ENCODE peak calls at places on chromosome 3, in six cellular contexts. One of them, this sample, is unnamed.

GRCh38 chr3:172057624-172058023 is 18.2 kb downstream of the FNDC3B start:
- DNase-seq in mesenchymal stem cell: no peak
- DNase-seq in H9: no peak
- DNase-seq in H1: no peak
- DNase-seq in trophoblast cell: no peak
- DNase-seq in IMR-90: no peak
- DNase-seq in this sample: no peak

GRCh38 chr3:191761906-191762305 is 300.9 kb downstream of the PYDC2 start:
- DNase-seq in H1: no peak
- DNase-seq in mesenchymal stem cell: no peak
- DNase-seq in IMR-90: no peak
- DNase-seq in H9: no peak
- DNase-seq in trophoblast cell: no peak
- DNase-seq in this sample: no peak

GRCh38 chr3:178146406-178146831 is 389.8 kb upstream of the KCNMB2 start:
- DNase-seq in IMR-90: no peak
- DNase-seq in trophoblast cell: no peak
- DNase-seq in H9: no peak
- DNase-seq in H1: no peak
- DNase-seq in mesenchymal stem cell: no peak
- DNase-seq in this sample: peak; percentile 35

GRCh38 chr3:161149529-161149928 is 44.4 kb upstream of the B3GALNT1 start:
- DNase-seq in IMR-90: no peak
- DNase-seq in trophoblast cell: no peak
- DNase-seq in H9: no peak
- DNase-seq in H1: no peak
- DNase-seq in mesenchymal stem cell: peak; percentile 72
- DNase-seq in this sample: no peak

GRCh38 chr3:32421991-32422859 is 30.6 kb downstream of the CMTM7 start:
- DNase-seq in IMR-90: peak; percentile 73
- DNase-seq in H9: no peak
- DNase-seq in mesenchymal stem cell: peak; percentile 36
- DNase-seq in trophoblast cell: no peak
- DNase-seq in H1: no peak
- DNase-seq in this sample: no peak

GRCh38 chr3:159824341-159824740 is 164.3 kb upstream of the IL12A start:
- DNase-seq in mesenchymal stem cell: peak; percentile 83
- DNase-seq in H1: no peak
- DNase-seq in H9: no peak
- DNase-seq in trophoblast cell: peak; percentile 87
- DNase-seq in IMR-90: peak; percentile 90
- DNase-seq in this sample: no peak

GRCh38 chr3:127211118-127212060 is 18.5 kb downstream of the PRR23E start:
- DNase-seq in H9: no peak
- DNase-seq in IMR-90: no peak
- DNase-seq in trophoblast cell: no peak
- DNase-seq in H1: no peak
- DNase-seq in mesenchymal stem cell: no peak
- DNase-seq in this sample: no peak

GRCh38 chr3:185851046-185851445 is 26.2 kb upstream of the IGF2BP2 start:
- DNase-seq in IMR-90: peak; percentile 49
- DNase-seq in trophoblast cell: no peak
- DNase-seq in H1: no peak
- DNase-seq in H9: no peak
- DNase-seq in mesenchymal stem cell: no peak
- DNase-seq in this sample: no peak

GRCh38 chr3:131526801-131527347 is 24.1 kb upstream of the MRPL3 start:
- DNase-seq in mesenchymal stem cell: peak; percentile 11
- DNase-seq in H9: peak; percentile 95
- DNase-seq in H1: no peak
- DNase-seq in IMR-90: peak; percentile 19
- DNase-seq in trophoblast cell: peak; percentile 51
- DNase-seq in this sample: peak; percentile 42

GRCh38 chr3:19526071-19526470 is 377.8 kb downstream of the KCNH8 start:
- DNase-seq in trophoblast cell: no peak
- DNase-seq in H9: no peak
- DNase-seq in mesenchymal stem cell: no peak
- DNase-seq in H1: no peak
- DNase-seq in IMR-90: no peak
- DNase-seq in this sample: no peak

GRCh38 chr3:56860948-56861347 is 59.2 kb upstream of the ARHGEF3 start:
- DNase-seq in mesenchymal stem cell: no peak
- DNase-seq in IMR-90: no peak
- DNase-seq in H9: no peak
- DNase-seq in H1: no peak
- DNase-seq in trophoblast cell: no peak
- DNase-seq in this sample: no peak

GRCh38 chr3:4730734-4731133 is 237.6 kb downstream of the ITPR1 start:
- DNase-seq in H9: no peak
- DNase-seq in mesenchymal stem cell: no peak
- DNase-seq in trophoblast cell: no peak
- DNase-seq in H1: no peak
- DNase-seq in IMR-90: no peak
- DNase-seq in this sample: no peak

GRCh38 chr3:97612632-97613031 is 151.9 kb upstream of the ARL6 start:
- DNase-seq in IMR-90: no peak
- DNase-seq in trophoblast cell: no peak
- DNase-seq in mesenchymal stem cell: no peak
- DNase-seq in H1: no peak
- DNase-seq in H9: no peak
- DNase-seq in this sample: no peak

GRCh38 chr3:179729086-179729485 is 76.2 kb downstream of the USP13 start:
- DNase-seq in H1: no peak
- DNase-seq in IMR-90: no peak
- DNase-seq in mesenchymal stem cell: no peak
- DNase-seq in trophoblast cell: no peak
- DNase-seq in H9: no peak
- DNase-seq in this sample: no peak

GRCh38 chr3:37181766-37182165 is 7.4 kb upstream of the LRRFIP2 start:
- DNase-seq in H9: no peak
- DNase-seq in IMR-90: no peak
- DNase-seq in trophoblast cell: peak; percentile 33
- DNase-seq in mesenchymal stem cell: no peak
- DNase-seq in H1: no peak
- DNase-seq in this sample: no peak

GRCh38 chr3:37179144-37179967 is 5.0 kb upstream of the LRRFIP2 start:
- DNase-seq in IMR-90: no peak
- DNase-seq in H1: no peak
- DNase-seq in trophoblast cell: no peak
- DNase-seq in H9: no peak
- DNase-seq in mesenchymal stem cell: no peak
- DNase-seq in this sample: no peak

GRCh38 chr3:37182816-37183215 is 8.4 kb upstream of the LRRFIP2 start:
- DNase-seq in trophoblast cell: no peak
- DNase-seq in mesenchymal stem cell: no peak
- DNase-seq in IMR-90: no peak
- DNase-seq in H1: no peak
- DNase-seq in H9: no peak
- DNase-seq in this sample: no peak

GRCh38 chr3:37183976-37184375 is 9.6 kb upstream of the LRRFIP2 start:
- DNase-seq in H1: no peak
- DNase-seq in trophoblast cell: no peak
- DNase-seq in H9: no peak
- DNase-seq in mesenchymal stem cell: no peak
- DNase-seq in IMR-90: no peak
- DNase-seq in this sample: no peak

DNA sequence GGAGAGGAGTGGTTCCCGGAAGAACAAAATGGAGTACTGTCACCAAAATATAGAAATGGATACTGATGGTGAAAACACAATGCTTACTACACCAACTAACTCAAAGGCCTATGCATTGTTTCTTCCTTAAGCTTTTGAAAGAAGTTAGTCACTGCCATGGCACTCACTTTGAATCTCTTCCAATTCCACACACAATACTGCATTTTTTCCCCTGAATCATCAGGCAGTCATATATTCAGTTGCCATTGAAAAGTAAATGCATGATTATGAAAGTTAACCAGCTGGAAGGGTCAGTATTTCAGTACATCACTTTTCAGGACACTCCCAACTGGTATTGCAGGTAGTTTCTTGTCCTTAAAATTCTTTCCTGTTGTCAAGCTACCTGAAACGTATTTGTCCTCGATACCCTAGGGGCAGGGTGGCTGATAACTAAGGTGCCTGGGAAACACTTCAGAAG is 9.0 kb upstream of the LRRFIP2 start:
- DNase-seq in H1: no peak
- DNase-seq in trophoblast cell: peak; percentile 82
- DNase-seq in mesenchymal stem cell: peak; percentile 75
- DNase-seq in IMR-90: peak; percentile 96
- DNase-seq in H9: no peak
- DNase-seq in this sample: no peak
- H3K14ac ChIP-seq in H1: no peak overlapping the region
- H3K14ac ChIP-seq in trophoblast cell: no peak overlapping the region
- H3K14ac ChIP-seq in mesenchymal stem cell: no peak overlapping the region
- H3K14ac ChIP-seq in IMR-90: peak overlapping the region; percentile 77
- H3K14ac ChIP-seq in H9: no peak overlapping the region
- H3K14ac ChIP-seq in this sample: no peak overlapping the region

DNA sequence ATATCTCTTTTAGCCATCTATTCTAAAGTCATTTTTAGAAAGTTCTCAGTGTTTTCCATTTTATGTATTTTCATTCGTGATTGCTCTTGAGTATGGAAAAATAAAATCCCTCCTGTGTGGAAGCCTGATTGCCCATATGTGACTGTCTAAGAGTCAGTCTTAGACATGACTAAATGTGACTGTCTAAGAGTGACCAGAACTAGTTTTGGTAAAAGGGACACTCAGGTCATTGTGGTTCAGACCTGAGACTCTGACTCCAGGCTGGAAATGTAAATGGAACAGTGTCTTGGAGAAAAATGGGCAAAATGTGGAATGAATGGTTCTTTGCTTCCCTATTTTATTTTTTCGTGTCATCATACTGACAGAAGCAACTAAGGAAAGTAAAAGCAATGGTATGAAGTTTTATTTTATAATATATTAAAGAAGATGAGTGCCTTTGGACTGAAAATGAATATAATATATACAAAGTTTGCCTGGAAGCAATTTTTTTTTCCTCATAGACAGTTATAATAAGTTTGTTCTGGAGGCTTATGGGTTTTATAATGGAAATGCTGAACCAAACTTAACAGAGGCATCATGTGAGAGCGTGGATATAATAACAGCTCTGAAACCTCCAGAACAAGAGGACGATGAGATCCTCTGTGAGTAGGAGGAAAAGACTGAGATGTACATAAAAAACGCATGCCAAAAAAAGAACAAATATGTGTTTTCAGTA is 264.4 kb downstream of the ZPLD1 start:
- DNase-seq in mesenchymal stem cell: no peak
- DNase-seq in H9: no peak
- DNase-seq in H1: no peak
- DNase-seq in trophoblast cell: no peak
- DNase-seq in IMR-90: no peak
- DNase-seq in this sample: no peak
- H3K9ac ChIP-seq in mesenchymal stem cell: no peak overlapping the region
- H3K9ac ChIP-seq in H9: no peak overlapping the region
- H3K9ac ChIP-seq in H1: no peak overlapping the region
- H3K9ac ChIP-seq in trophoblast cell: no peak overlapping the region
- H3K9ac ChIP-seq in IMR-90: no peak overlapping the region
- H3K9ac ChIP-seq in this sample: no peak overlapping the region

GRCh38 chr3:45246236-45246635 is 20.1 kb upstream of the TMEM158 start:
- DNase-seq in IMR-90: no peak
- DNase-seq in mesenchymal stem cell: no peak
- DNase-seq in H9: no peak
- DNase-seq in trophoblast cell: no peak
- DNase-seq in H1: no peak
- DNase-seq in this sample: no peak

GRCh38 chr3:45236964-45237363 is 10.9 kb upstream of the TMEM158 start:
- DNase-seq in IMR-90: no peak
- DNase-seq in H1: no peak
- DNase-seq in trophoblast cell: no peak
- DNase-seq in mesenchymal stem cell: no peak
- DNase-seq in H9: no peak
- DNase-seq in this sample: no peak

GRCh38 chr3:45244356-45244755 is 18.3 kb upstream of the TMEM158 start:
- DNase-seq in trophoblast cell: no peak
- DNase-seq in IMR-90: no peak
- DNase-seq in mesenchymal stem cell: no peak
- DNase-seq in H9: peak; percentile 5
- DNase-seq in H1: no peak
- DNase-seq in this sample: no peak

GRCh38 chr3:45240292-45240691 is 14.2 kb upstream of the TMEM158 start:
- DNase-seq in trophoblast cell: no peak
- DNase-seq in H9: no peak
- DNase-seq in IMR-90: no peak
- DNase-seq in mesenchymal stem cell: no peak
- DNase-seq in H1: no peak
- DNase-seq in this sample: no peak

GRCh38 chr3:45241206-45241605 is 15.1 kb upstream of the TMEM158 start:
- DNase-seq in trophoblast cell: no peak
- DNase-seq in H9: no peak
- DNase-seq in H1: no peak
- DNase-seq in IMR-90: no peak
- DNase-seq in mesenchymal stem cell: no peak
- DNase-seq in this sample: no peak
- H3K14ac ChIP-seq in trophoblast cell: no peak overlapping the region
- H3K14ac ChIP-seq in H9: no peak overlapping the region
- H3K14ac ChIP-seq in H1: no peak overlapping the region
- H3K14ac ChIP-seq in IMR-90: no peak overlapping the region
- H3K14ac ChIP-seq in mesenchymal stem cell: no peak overlapping the region
- H3K14ac ChIP-seq in this sample: no peak overlapping the region

GRCh38 chr3:52998781-52999509 is 46.9 kb downstream of the SFMBT1 start:
- DNase-seq in IMR-90: no peak
- DNase-seq in H9: peak; percentile 43
- DNase-seq in mesenchymal stem cell: no peak
- DNase-seq in trophoblast cell: peak; percentile 86
- DNase-seq in H1: no peak
- DNase-seq in this sample: no peak
- H3K9ac ChIP-seq in IMR-90: no peak overlapping the region
- H3K9ac ChIP-seq in H9: no peak overlapping the region
- H3K9ac ChIP-seq in mesenchymal stem cell: no peak overlapping the region
- H3K9ac ChIP-seq in trophoblast cell: no peak overlapping the region
- H3K9ac ChIP-seq in H1: no peak overlapping the region
- H3K9ac ChIP-seq in this sample: no peak overlapping the region

GRCh38 chr3:194107126-194107525 is 28.8 kb upstream of the HES1 start:
- DNase-seq in trophoblast cell: no peak
- DNase-seq in H9: no peak
- DNase-seq in H1: no peak
- DNase-seq in IMR-90: no peak
- DNase-seq in mesenchymal stem cell: no peak
- DNase-seq in this sample: no peak
- H3K14ac ChIP-seq in trophoblast cell: no peak overlapping the region
- H3K14ac ChIP-seq in H9: no peak overlapping the region
- H3K14ac ChIP-seq in H1: no peak overlapping the region
- H3K14ac ChIP-seq in IMR-90: no peak overlapping the region
- H3K14ac ChIP-seq in mesenchymal stem cell: no peak overlapping the region
- H3K14ac ChIP-seq in this sample: no peak overlapping the region

DNA sequence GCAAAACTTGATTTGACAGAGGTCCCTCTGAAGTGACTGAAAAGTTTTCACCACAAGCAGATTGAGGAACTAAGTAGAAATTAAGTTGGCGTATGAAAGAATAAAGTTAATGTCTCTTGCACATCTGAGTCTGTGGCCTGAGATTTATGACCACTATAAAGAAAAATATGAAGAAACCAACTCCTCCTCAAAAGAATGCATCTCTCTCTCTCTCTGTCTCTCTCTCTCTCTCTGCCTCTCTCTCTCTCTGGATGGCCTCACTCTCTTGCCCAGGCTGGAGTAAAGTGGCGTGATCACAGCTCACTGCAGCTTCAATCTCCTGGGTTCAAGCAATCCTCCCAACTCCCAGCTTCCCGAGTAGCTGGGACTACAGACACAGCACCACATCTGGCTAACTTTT is 55.2 kb downstream of the RPL22L1 start:
- DNase-seq in H1: no peak
- DNase-seq in H9: no peak
- DNase-seq in IMR-90: no peak
- DNase-seq in mesenchymal stem cell: no peak
- DNase-seq in trophoblast cell: no peak
- DNase-seq in this sample: no peak
- H3K9ac ChIP-seq in H1: no peak overlapping the region
- H3K9ac ChIP-seq in H9: no peak overlapping the region
- H3K9ac ChIP-seq in IMR-90: no peak overlapping the region
- H3K9ac ChIP-seq in mesenchymal stem cell: no peak overlapping the region
- H3K9ac ChIP-seq in trophoblast cell: no peak overlapping the region
- H3K9ac ChIP-seq in this sample: no peak overlapping the region

This sample was measured in neuronal stem cell.